ENCODE peak calls at places on chromosomes 7 and 10, in five cellular contexts. V is stimulated activated CD8-positive, alpha-beta memory T cell treated with anti-CD3 and anti-CD28 coated beads, Interleukin-7, amount 100 ng/mL, for 1 hour; S is KG1; Y is brain microvascular endothelial cell; I is cerebellum. R is an unnamed sample.

GRCh38 chr10:123741711-123742110 is 75.6 kb downstream of the GPR26 start:
- DNase-seq in V (no peak), I (no peak), Y (no peak), S (no peak), R (no peak)

GRCh38 chr7:107971613-107972012 is 31.3 kb downstream of the LAMB1 start:
- DNase-seq in S (no peak), Y (no peak), V (no peak), I (no peak), R (no peak)

GRCh38 chr7:158819571-158820203 is 9.6 kb downstream of the ESYT2 start:
- DNase-seq in S (no peak), I (no peak), V (no peak), Y (no peak), R (peak)

GRCh38 chr7:106358103-106358663 is 73.4 kb upstream of the NAMPT start:
- DNase-seq in S (no peak), V (no peak), I (no peak), Y (peak), R (no peak)

GRCh38 chr10:130456616-130457015 is 320.4 kb downstream of the GLRX3 start:
- DNase-seq in I (no peak), V (no peak), S (no peak), Y (no peak), R (no peak)

GRCh38 chr7:94368371-94368791 is 26.3 kb upstream of the COL1A2 start:
- DNase-seq in S (no peak), V (no peak), Y (peak), I (no peak), R (no peak)

GRCh38 chr10:13219685-13220670 is 14.2 kb downstream of the UCMA start:
- DNase-seq in Y (no peak), S (no peak), I (no peak), V (no peak), R (peak)

GRCh38 chr7:15692621-15693020 is 6.1 kb upstream of the MEOX2 start:
- DNase-seq in I (no peak), S (no peak), Y (no peak), V (no peak), R (no peak)

GRCh38 chr10:28250782-28251181 is 52.1 kb downstream of the MPP7 start:
- DNase-seq in Y (no peak), I (peak), V (no peak), S (no peak), R (peak)

GRCh38 chr10:104297697-104298660 is 29.0 kb downstream of the GSTO2 start:
- DNase-seq in V (no peak), Y (peak), I (no peak), S (no peak), R (no peak)

GRCh38 chr10:93461807-93462178 is 20.3 kb downstream of the MYOF start:
- DNase-seq in S (no peak), Y (no peak), V (no peak), I (no peak), R (no peak)

GRCh38 chr7:21076054-21076453 is 289.4 kb upstream of the SP8 start:
- DNase-seq in Y (no peak), I (no peak), V (no peak), S (no peak), R (no peak)

R was measured in AML-193.